ENCODE peak calls at places on chromosome 22, in eight cellular contexts. B, I, U, L, T, R, Z and X are unnamed samples.

GRCh38 chr22:48890693-48891554 is 936.7 kb downstream of the BRD1 start:
- DNase-seq in L (no peak), R (no peak), T (no peak), Z (no peak), I (no peak), U (peak), B (no peak), X (no peak)

GRCh38 chr22:20885557-20886323 is 26.9 kb downstream of the SNAP29 start:
- DNase-seq in U (peak), I (peak), R (peak), Z (peak), T (peak), L (peak), B (peak), X (peak)

GRCh38 chr22:31618471-31619176 is 43.4 kb downstream of the PISD start:
- DNase-seq in U (no peak), B (no peak), R (no peak), I (no peak), T (no peak), L (no peak), Z (no peak), X (no peak)

GRCh38 chr22:33337524-33337923 is 279.3 kb upstream of the SYN3 start:
- DNase-seq in R (no peak), T (no peak), B (no peak), L (no peak), I (no peak), U (no peak), Z (no peak), X (no peak)

GRCh38 chr22:29734853-29735252 is 15.1 kb downstream of the CABP7 start:
- DNase-seq in B (no peak), R (no peak), U (no peak), I (no peak), Z (no peak), L (no peak), T (no peak), X (no peak)

GRCh38 chr22:47209077-47209514 is 446.6 kb downstream of the TBC1D22A start:
- DNase-seq in L (no peak), R (no peak), B (no peak), I (no peak), U (no peak), T (no peak), Z (no peak), X (peak)

GRCh38 chr22:30637701-30638114 is 2.1 kb downstream of the SLC35E4 start:
- DNase-seq in R (no peak), I (no peak), T (no peak), U (no peak), B (no peak), L (peak), Z (peak), X (no peak)

GRCh38 chr22:19717691-19718254 is 3.5 kb downstream of the SEPTIN5 start:
- DNase-seq in I (peak), L (peak), B (peak), R (peak), U (peak), Z (peak), T (no peak), X (peak)

GRCh38 chr22:19865141-19865829 is 10.6 kb upstream of the GNB1L start:
- DNase-seq in I (no peak), T (no peak), L (no peak), Z (peak), B (no peak), R (no peak), U (no peak), X (peak)

GRCh38 chr22:17915188-17915587 is 109.2 kb downstream of the MICAL3 start:
- DNase-seq in L (no peak), Z (no peak), B (no peak), R (no peak), I (no peak), U (no peak), T (no peak), X (no peak)

GRCh38 chr22:31001124-31001770 is 32.2 kb downstream of the TUG1 start:
- DNase-seq in L (no peak), T (no peak), Z (no peak), B (no peak), R (no peak), U (no peak), I (no peak), X (no peak)

GRCh38 chr22:34993548-34993947 is 72.4 kb upstream of the ISX start:
- DNase-seq in Z (no peak), B (no peak), L (no peak), R (no peak), U (no peak), T (no peak), I (no peak), X (no peak)

GRCh38 chr22:19872779-19873137 is 18.1 kb upstream of the GNB1L start:
- DNase-seq in I (peak), Z (no peak), U (no peak), R (peak), B (peak), T (no peak), L (no peak), X (no peak)

GRCh38 chr22:39244496-39245129 is at the start of gene PDGFB:
- DNase-seq in U (peak), Z (no peak), L (no peak), I (no peak), T (no peak), R (no peak), B (peak), X (peak)

GRCh38 chr22:40000171-40000570 is 5.4 kb downstream of the FAM83F start:
- DNase-seq in R (no peak), L (no peak), Z (no peak), T (no peak), B (no peak), U (no peak), I (no peak), X (no peak)

GRCh38 chr22:41262250-41262765 is 21.6 kb upstream of the CHADL start:
- DNase-seq in I (no peak), U (no peak), L (no peak), T (no peak), Z (no peak), R (no peak), B (no peak), X (no peak)

GRCh38 chr22:48758905-48759875 is 1068.5 kb downstream of the BRD1 start:
- DNase-seq in Z (no peak), I (peak), B (no peak), U (no peak), R (no peak), T (no peak), L (no peak), X (no peak)

GRCh38 chr22:24408630-24409029 is 18.8 kb upstream of the ADORA2A start:
- DNase-seq in T (no peak), R (peak), L (no peak), U (no peak), B (no peak), Z (no peak), I (no peak), X (no peak)

GRCh38 chr22:28021998-28022660 is 103.1 kb upstream of the PITPNB start:
- DNase-seq in U (peak), R (peak), L (no peak), T (no peak), B (no peak), I (peak), Z (no peak), X (no peak)

GRCh38 chr22:25900880-25901279 is 158.9 kb downstream of the MYO18B start:
- DNase-seq in B (no peak), I (no peak), Z (no peak), U (peak), T (no peak), L (no peak), R (no peak), X (no peak)

GRCh38 chr22:26479043-26479791 is 4.4 kb downstream of the HPS4 start:
- DNase-seq in B (no peak), R (no peak), U (no peak), T (no peak), I (no peak), L (no peak), Z (no peak), X (no peak)

GRCh38 chr22:41197046-41197807 is 7.9 kb upstream of the L3MBTL2 start:
- DNase-seq in L (peak), U (peak), Z (peak), I (peak), B (peak), R (peak), T (no peak), X (peak)

GRCh38 chr22:19812910-19813309 is 41.8 kb downstream of the GNB1L start:
- DNase-seq in I (no peak), U (no peak), Z (no peak), B (no peak), T (no peak), R (no peak), L (no peak), X (no peak)

GRCh38 chr22:30416403-30416802 is 9.2 kb upstream of the MTFP1 start:
- DNase-seq in U (no peak), I (no peak), Z (no peak), R (no peak), B (no peak), T (no peak), L (no peak), X (no peak)

GRCh38 chr22:23242473-23243001 is 62.2 kb downstream of the BCR start:
- DNase-seq in T (no peak), B (no peak), R (no peak), I (no peak), L (no peak), Z (peak), U (no peak), X (no peak)

GRCh38 chr22:23239429-23239828 is 59.1 kb downstream of the BCR start:
- DNase-seq in B (no peak), Z (no peak), T (no peak), U (no peak), L (no peak), R (no peak), I (no peak), X (no peak)

GRCh38 chr22:23241562-23242472 is 61.5 kb downstream of the BCR start:
- DNase-seq in Z (no peak), L (no peak), R (no peak), U (no peak), T (no peak), I (no peak), B (no peak), X (no peak)

GRCh38 chr22:23238707-23239106 is 58.4 kb downstream of the BCR start:
- DNase-seq in Z (no peak), I (no peak), T (no peak), R (no peak), L (no peak), B (no peak), U (no peak), X (no peak)

DNA sequence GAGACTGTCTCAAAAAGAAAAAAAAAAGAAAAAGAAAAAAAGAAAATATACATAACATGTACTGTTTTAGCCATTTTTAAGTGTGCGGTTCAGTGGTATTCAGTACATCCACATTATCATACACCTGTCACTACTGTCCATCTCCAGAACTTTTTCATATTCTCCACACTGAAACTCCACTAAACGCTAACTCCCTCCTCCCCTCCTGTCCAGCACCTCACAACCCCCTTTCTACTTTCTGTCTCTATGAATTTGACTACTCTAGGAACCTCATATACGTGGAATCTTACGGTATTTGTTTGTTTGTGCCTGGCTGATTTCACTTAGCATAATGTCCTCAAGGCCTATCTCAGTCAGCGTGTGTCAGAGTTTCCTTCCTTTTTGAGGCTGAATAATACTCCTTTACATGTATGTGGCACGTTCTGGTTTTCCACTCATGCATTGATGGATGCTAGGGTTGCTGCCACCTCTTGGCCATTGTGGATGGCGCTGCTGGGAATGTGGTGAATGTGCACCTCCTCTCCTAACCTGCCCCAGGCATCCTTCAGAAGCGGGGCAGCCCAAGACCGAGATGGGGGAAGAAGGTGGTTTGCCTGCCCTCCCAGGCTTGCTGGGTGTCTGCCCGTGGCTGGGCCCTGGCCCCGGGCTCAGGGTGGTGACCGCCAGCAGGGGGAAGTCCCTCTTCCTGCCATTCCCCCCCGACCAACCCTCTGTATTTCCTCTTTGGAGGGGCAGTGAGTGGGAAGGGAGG is 60.5 kb downstream of the BCR start:
- DNase-seq in Z (no peak), L (no peak), U (no peak), I (no peak), R (peak), B (no peak), T (no peak), X (peak)
- TF ChIP-seq CTCF in Z (peak), L (peak), U (no peak), I (no peak), R (no peak), B (no peak), T (peak), X (peak)

DNA sequence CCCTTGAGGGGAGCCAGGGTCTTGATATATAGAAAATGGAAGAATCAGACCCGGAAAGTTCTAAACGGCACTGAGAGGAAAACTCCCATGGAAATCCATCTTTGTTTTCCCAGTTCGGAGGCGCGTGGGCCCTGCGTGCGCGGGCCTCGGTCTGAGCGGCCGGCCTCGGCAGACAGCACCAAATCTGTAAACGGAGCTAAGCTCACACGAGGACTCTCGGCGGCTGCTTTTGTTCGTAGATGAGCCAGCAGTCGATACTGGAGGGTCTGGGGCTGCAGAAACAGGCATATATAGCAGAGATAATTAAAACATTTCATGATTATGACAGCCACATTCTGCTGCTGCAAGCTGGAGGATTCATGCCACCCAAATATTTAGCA is 68.5 kb upstream of the PPARA start:
- DNase-seq in T (no peak), Z (peak), I (peak), L (no peak), R (peak), U (no peak), B (no peak), X (no peak)
- H3K4me3 ChIP-seq in T (peak), Z (peak), I (peak), L (peak), R (peak), U (peak), B (peak), X (no peak)

DNA sequence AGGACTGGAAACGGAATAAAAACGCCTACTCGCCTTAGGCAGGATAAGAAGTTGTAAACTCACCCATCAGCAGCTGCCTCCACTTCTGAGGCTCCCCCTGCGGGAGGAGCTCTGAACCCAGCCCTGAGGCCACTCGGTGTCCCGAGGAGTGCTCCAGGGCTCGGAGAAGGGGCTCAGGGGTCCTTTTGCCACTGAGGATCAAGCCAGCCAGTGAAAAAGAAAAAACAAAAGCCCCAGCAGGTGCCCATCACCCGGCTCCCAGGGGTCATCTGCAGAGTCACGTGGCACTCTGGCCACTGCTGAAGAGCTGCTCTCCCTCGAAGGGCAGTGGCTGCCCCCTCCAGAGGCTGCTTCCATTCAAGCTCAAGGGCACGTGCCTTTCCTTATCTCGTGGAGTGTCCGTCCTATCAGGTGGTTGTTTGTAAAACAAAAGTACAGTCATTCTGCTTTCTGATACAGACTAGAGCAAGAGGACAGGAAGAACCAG is 29.0 kb downstream of the NUP50 start:
- DNase-seq in T (no peak), I (no peak), B (no peak), R (no peak), U (no peak), Z (no peak), L (no peak), X (no peak)
- TF ChIP-seq CTCF in T (peak), I (no peak), B (no peak), R (no peak), U (no peak), Z (no peak), L (peak), X (no peak)

GRCh38 chr22:35995345-35995744 is 33.3 kb downstream of the RBFOX2 start:
- DNase-seq in T (no peak), B (no peak), L (peak), U (no peak), I (no peak), R (no peak), Z (no peak), X (no peak)
- H3K4me3 ChIP-seq in T (peak), B (no peak), L (peak), U (no peak), I (no peak), R (no peak), Z (peak), X (peak)

DNA sequence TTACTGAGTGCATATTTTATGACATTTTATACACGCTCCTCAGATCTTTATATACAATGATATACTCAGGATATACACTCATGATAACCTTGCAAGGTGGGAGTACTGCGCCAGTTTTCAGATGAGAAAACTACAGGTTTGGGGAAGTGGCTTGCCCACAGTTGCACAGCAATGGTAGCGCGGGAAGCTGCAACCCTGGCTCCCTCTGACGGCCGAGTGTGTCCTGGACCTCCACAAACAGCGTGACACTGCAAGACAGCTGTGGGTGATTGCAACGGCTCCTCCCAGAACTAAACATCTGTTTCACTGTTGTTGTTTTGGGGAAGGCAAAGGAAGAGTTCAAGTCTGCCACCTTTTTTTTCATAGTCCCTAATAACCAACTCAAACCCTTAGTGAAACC is 47.0 kb downstream of the PACSIN2 start:
- DNase-seq in L (peak), B (no peak), U (peak), Z (no peak), R (no peak), T (no peak), I (no peak), X (no peak)
- TF ChIP-seq CTCF in L (peak), B (no peak), U (no peak), Z (no peak), R (no peak), T (peak), I (no peak), X (no peak)

GRCh38 chr22:37823134-37823985 is at the start of gene GALR3:
- DNase-seq in T (no peak), I (no peak), Z (no peak), R (no peak), U (no peak), L (no peak), B (no peak), X (no peak)

GRCh38 chr22:37822079-37822833 is 926 bp upstream of the GALR3 start:
- DNase-seq in L (no peak), R (no peak), T (no peak), U (no peak), I (no peak), Z (no peak), B (no peak), X (no peak)

GRCh38 chr22:37827056-37827455 is 3.9 kb downstream of the GALR3 start:
- DNase-seq in L (no peak), U (peak), Z (peak), R (peak), T (no peak), I (no peak), B (peak), X (no peak)

GRCh38 chr22:37820350-37820749 is 2.8 kb upstream of the GALR3 start:
- DNase-seq in T (no peak), R (no peak), U (no peak), L (no peak), Z (no peak), B (no peak), I (no peak), X (no peak)

DNA sequence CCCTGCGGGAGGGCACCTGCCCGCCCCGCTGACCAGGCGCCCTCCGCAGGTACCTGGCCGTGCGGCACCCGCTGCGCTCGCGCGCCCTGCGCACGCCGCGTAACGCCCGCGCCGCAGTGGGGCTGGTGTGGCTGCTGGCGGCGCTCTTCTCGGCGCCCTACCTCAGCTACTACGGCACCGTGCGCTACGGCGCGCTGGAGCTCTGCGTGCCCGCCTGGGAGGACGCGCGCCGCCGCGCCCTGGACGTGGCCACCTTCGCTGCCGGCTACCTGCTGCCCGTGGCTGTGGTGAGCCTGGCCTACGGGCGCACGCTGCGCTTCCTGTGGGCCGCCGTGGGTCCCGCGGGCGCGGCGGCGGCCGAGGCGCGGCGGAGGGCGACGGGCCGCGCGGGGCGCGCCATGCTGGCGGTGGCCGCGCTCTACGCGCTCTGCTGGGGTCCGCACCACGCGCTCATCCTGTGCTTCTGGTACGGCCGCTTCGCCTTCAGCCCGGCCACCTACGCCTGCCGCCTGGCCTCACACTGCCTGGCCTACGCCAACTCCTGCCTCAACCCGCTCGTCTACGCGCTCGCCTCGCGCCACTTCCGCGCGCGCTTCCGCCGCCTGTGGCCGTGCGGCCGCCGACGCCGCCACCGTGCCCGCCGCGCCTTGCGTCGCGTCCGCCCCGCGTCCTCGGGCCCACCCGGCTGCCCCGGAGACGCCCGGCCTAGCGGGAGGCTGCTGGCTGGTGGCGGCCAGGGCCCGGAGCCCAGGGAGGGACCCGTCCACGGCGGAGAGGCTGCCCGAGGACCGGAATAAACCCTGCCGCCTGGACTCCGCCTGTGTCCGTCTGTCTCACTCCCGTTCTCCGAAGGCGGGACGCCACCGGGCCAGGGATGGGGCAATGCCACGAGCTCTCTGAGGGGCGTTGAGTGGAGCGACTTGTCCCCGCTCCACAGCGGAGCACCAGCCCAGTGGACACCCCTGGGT is 1.8 kb downstream of the GALR3 start:
- DNase-seq in I (no peak), U (no peak), R (peak), B (no peak), L (no peak), Z (peak), T (no peak), X (no peak)
- H3K4me3 ChIP-seq in I (peak), U (peak), R (peak), B (no peak), L (no peak), Z (no peak), T (peak), X (no peak)